ENCODE peak calls at places on chromosomes 16 and 17, in nine cellular contexts. One of them, this sample, is unnamed. For H3K4me1, the result is how much of the 10 kb centered on the place peaks cover.

GRCh38 chr17:66952031-66952524 is 12.4 kb upstream of the CACNG4 start:
- DNase-seq in spleen: no peak
- DNase-seq in adrenal gland: peak
- DNase-seq in A549: peak
- DNase-seq in uterus: peak
- DNase-seq in tibial nerve: no peak
- DNase-seq in GM12878: no peak
- DNase-seq in IMR-90: peak
- DNase-seq in transverse colon: peak
- DNase-seq in this sample: peak

GRCh38 chr16:69100046-69100765 is 5.2 kb upstream of the HAS3 start:
- DNase-seq in uterus: no peak
- DNase-seq in GM12878: no peak
- DNase-seq in adrenal gland: no peak
- DNase-seq in tibial nerve: no peak
- DNase-seq in spleen: no peak
- DNase-seq in transverse colon: no peak
- DNase-seq in IMR-90: no peak
- DNase-seq in A549: no peak
- DNase-seq in this sample: no peak

GRCh38 chr17:39739020-39739884 is 1.5 kb downstream of the GRB7 start:
- DNase-seq in IMR-90: no peak
- DNase-seq in adrenal gland: peak
- DNase-seq in GM12878: no peak
- DNase-seq in tibial nerve: no peak
- DNase-seq in A549: peak
- DNase-seq in spleen: peak
- DNase-seq in transverse colon: peak
- DNase-seq in uterus: peak
- DNase-seq in this sample: peak

GRCh38 chr16:3281222-3281621 is 2.1 kb upstream of the ZNF263 start:
- DNase-seq in IMR-90: no peak
- DNase-seq in A549: no peak
- DNase-seq in tibial nerve: no peak
- DNase-seq in GM12878: no peak
- DNase-seq in spleen: no peak
- DNase-seq in transverse colon: no peak
- DNase-seq in uterus: no peak
- DNase-seq in adrenal gland: no peak
- DNase-seq in this sample: no peak

GRCh38 chr16:5735444-5735843 is 637.8 kb upstream of the EEF2KMT start:
- DNase-seq in GM12878: no peak
- DNase-seq in IMR-90: no peak
- DNase-seq in tibial nerve: no peak
- DNase-seq in spleen: no peak
- DNase-seq in uterus: no peak
- DNase-seq in A549: no peak
- DNase-seq in transverse colon: no peak
- DNase-seq in adrenal gland: no peak
- DNase-seq in this sample: no peak

GRCh38 chr17:42878924-42879595 is 21.5 kb upstream of the G6PC1 start:
- DNase-seq in spleen: no peak
- DNase-seq in transverse colon: no peak
- DNase-seq in IMR-90: no peak
- DNase-seq in adrenal gland: no peak
- DNase-seq in A549: no peak
- DNase-seq in tibial nerve: no peak
- DNase-seq in GM12878: no peak
- DNase-seq in uterus: no peak
- DNase-seq in this sample: no peak

GRCh38 chr16:4260360-4260759 is 12.5 kb downstream of the TFAP4 start:
- DNase-seq in adrenal gland: no peak
- DNase-seq in IMR-90: no peak
- DNase-seq in transverse colon: peak
- DNase-seq in A549: no peak
- DNase-seq in GM12878: no peak
- DNase-seq in uterus: no peak
- DNase-seq in spleen: no peak
- DNase-seq in tibial nerve: no peak
- DNase-seq in this sample: peak

GRCh38 chr16:1486551-1487390 is 2.0 kb downstream of the PTX4 start:
- DNase-seq in transverse colon: no peak
- DNase-seq in IMR-90: no peak
- DNase-seq in adrenal gland: no peak
- DNase-seq in GM12878: no peak
- DNase-seq in tibial nerve: no peak
- DNase-seq in uterus: no peak
- DNase-seq in A549: no peak
- DNase-seq in spleen: no peak
- DNase-seq in this sample: no peak

GRCh38 chr17:81090361-81091133 is 55.6 kb downstream of the BAIAP2 start:
- DNase-seq in spleen: peak
- DNase-seq in IMR-90: no peak
- DNase-seq in A549: peak
- DNase-seq in tibial nerve: peak
- DNase-seq in adrenal gland: peak
- DNase-seq in GM12878: no peak
- DNase-seq in transverse colon: peak
- DNase-seq in uterus: no peak
- DNase-seq in this sample: peak

GRCh38 chr17:14340968-14341412 is 40.1 kb downstream of the HS3ST3B1 start:
- DNase-seq in uterus: no peak
- DNase-seq in A549: no peak
- DNase-seq in tibial nerve: no peak
- DNase-seq in transverse colon: no peak
- DNase-seq in GM12878: no peak
- DNase-seq in IMR-90: no peak
- DNase-seq in adrenal gland: no peak
- DNase-seq in spleen: no peak
- DNase-seq in this sample: no peak

GRCh38 chr16:11374255-11374654 is 29.0 kb downstream of the RMI2 start:
- DNase-seq in GM12878: no peak
- DNase-seq in spleen: no peak
- DNase-seq in tibial nerve: no peak
- DNase-seq in uterus: no peak
- DNase-seq in IMR-90: no peak
- DNase-seq in transverse colon: no peak
- DNase-seq in A549: no peak
- DNase-seq in adrenal gland: no peak
- DNase-seq in this sample: no peak
- H3K4me1 ChIP-seq in GM12878: under half
- H3K4me1 ChIP-seq in spleen: under half
- H3K4me1 ChIP-seq in tibial nerve: under half
- H3K4me1 ChIP-seq in uterus: under half
- H3K4me1 ChIP-seq in IMR-90: under half
- H3K4me1 ChIP-seq in transverse colon: under half
- H3K4me1 ChIP-seq in A549: under half
- H3K4me1 ChIP-seq in adrenal gland: under half
- H3K4me1 ChIP-seq in this sample: under half

DNA sequence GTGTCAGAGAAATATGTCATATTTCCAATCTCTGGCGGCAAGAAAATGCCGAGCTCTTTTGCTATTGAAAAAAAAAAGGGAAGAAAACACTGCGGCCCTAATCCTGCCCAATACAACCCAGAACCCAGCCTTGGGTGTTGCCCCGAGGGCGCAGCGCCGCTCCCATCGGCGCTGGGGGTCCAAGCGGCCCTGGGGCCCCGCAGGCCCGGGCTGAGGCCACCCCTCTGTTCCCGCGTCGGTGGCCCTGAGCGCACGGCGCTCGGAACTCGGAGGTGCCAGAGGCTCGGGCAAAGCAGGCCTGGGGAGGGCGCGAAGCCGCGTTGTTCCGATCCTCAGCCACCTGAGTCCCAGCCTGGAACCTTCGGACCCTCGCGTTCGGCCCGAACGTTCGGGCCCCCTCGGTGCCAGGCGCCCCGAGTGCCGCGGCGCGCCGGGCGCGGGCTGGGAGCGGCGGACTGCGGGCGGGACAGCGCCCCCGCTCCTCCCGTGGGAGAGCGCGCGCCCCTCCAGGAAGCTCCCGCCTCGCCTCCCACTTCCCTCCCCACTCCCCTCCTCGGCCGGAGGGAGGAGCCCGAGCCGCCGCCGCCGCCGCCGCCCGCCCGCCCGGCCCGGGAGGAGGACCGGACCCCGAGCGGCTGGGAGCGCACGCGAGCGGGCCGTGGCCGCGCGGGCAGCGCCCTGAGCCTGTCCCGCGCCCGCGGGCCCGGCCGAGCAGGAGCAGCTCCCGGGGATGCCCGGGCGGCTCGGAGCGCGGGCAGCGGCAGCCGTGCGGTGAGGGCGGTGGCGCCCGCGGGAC is at the start of gene CPNE2:
- DNase-seq in IMR-90: peak
- DNase-seq in transverse colon: peak
- DNase-seq in tibial nerve: no peak
- DNase-seq in uterus: peak
- DNase-seq in spleen: peak
- DNase-seq in GM12878: no peak
- DNase-seq in adrenal gland: peak
- DNase-seq in A549: peak
- DNase-seq in this sample: peak
- TF ChIP-seq POLR2A in IMR-90: no peak
- TF ChIP-seq POLR2A in transverse colon: peak
- TF ChIP-seq POLR2A in tibial nerve: peak
- TF ChIP-seq POLR2A in uterus: peak
- TF ChIP-seq POLR2A in spleen: no peak
- TF ChIP-seq POLR2A in GM12878: no peak
- TF ChIP-seq POLR2A in adrenal gland: peak
- TF ChIP-seq POLR2A in A549: peak
- TF ChIP-seq POLR2A in this sample: no peak

DNA sequence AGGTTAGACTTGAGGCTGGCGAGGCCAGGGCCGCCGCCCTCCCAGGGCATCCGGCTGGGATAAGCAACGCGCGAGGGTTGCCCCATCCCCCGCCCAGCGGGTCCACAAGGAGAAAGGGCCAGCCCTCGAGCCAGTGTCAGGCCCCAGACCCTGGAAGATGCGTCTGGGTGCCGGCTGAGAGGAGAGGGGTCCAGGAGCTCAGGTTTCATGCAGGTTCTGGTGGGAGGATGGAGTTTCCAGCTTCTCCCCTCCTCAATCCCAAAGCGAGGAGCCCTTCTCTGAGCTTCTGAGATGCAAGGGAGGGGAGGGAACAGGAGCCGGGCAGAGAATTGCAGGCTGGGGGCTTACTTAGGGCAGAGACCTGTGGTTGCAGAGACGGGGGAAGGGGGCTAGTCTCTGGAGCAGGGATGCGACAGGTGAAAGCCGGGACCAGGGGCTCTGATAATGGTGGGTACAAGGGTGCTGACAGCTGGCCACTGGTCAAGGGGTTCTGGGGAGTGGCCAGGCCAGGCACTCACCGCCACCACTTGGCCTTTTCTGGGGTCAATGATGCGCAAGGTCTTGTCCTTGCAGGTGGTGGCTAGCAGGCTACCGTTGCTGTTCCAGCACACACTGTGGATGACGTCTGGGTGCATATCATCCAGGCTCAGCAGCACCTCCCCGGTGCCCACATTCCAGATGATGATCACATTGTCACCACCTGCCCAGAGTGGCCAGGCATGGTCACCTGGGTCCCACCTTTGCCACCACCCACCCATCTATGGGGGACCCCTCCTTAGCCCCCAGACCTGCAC is 4.2 kb downstream of the CORO6 start:
- DNase-seq in tibial nerve: no peak
- DNase-seq in IMR-90: no peak
- DNase-seq in adrenal gland: no peak
- DNase-seq in transverse colon: no peak
- DNase-seq in spleen: no peak
- DNase-seq in uterus: no peak
- DNase-seq in A549: no peak
- DNase-seq in GM12878: no peak
- DNase-seq in this sample: no peak
- H3K4me1 ChIP-seq in tibial nerve: half or more
- H3K4me1 ChIP-seq in IMR-90: under half
- H3K4me1 ChIP-seq in adrenal gland: under half
- H3K4me1 ChIP-seq in transverse colon: half or more
- H3K4me1 ChIP-seq in spleen: half or more
- H3K4me1 ChIP-seq in uterus: under half
- H3K4me1 ChIP-seq in A549: half or more
- H3K4me1 ChIP-seq in GM12878: under half
- H3K4me1 ChIP-seq in this sample: half or more

DNA sequence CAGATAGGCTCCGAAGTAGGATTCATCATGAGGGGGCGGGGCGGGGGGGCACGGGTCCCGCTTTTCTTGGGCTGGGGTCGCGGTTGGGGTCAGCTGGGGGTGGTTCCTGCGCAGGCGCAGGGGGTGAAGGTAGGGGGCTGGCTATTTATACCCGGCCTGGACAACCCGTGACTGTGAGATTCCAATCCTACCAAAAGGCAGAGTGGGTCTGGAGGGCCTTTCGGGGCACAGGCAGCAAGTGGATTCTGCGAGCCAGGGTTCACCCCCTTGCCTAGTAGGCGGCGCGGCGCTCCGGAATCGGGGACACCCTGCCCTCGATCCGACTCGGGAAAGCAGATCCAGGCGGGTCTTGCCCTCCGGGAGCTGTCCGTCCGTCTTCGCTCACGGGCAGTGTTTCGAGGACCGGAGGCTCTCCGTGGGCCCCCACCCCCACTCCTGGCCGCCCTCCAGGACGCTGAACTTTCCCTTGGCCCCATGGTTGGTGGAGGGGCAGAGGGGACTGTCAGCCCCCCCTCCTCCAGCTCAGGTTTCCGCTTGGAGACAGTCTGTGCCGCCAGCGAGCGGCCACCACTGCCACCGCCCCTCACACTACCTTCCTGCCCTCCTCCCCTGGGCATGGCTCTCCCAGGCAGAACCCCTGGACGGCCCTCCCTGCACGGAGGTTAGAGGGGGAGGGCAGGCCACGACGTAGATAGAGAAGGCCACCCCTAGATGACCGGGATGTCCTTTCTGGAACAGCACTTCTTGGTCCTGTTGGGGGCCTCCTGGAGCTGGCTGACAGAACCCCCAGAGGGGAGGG is 634 bp downstream of the SLC2A4 start:
- DNase-seq in tibial nerve: no peak
- DNase-seq in A549: no peak
- DNase-seq in uterus: peak
- DNase-seq in adrenal gland: peak
- DNase-seq in IMR-90: no peak
- DNase-seq in spleen: peak
- DNase-seq in GM12878: no peak
- DNase-seq in transverse colon: no peak
- DNase-seq in this sample: no peak
- TF ChIP-seq POLR2A in tibial nerve: no peak
- TF ChIP-seq POLR2A in A549: no peak
- TF ChIP-seq POLR2A in uterus: no peak
- TF ChIP-seq POLR2A in adrenal gland: no peak
- TF ChIP-seq POLR2A in IMR-90: no peak
- TF ChIP-seq POLR2A in spleen: no peak
- TF ChIP-seq POLR2A in GM12878: no peak
- TF ChIP-seq POLR2A in transverse colon: no peak
- TF ChIP-seq POLR2A in this sample: no peak

GRCh38 chr17:76264755-76265623 is at the start of gene UBALD2:
- DNase-seq in transverse colon: peak
- DNase-seq in IMR-90: peak
- DNase-seq in uterus: peak
- DNase-seq in spleen: peak
- DNase-seq in GM12878: peak
- DNase-seq in adrenal gland: peak
- DNase-seq in A549: peak
- DNase-seq in tibial nerve: peak
- DNase-seq in this sample: peak
- H3K4me1 ChIP-seq in transverse colon: half or more
- H3K4me1 ChIP-seq in IMR-90: under half
- H3K4me1 ChIP-seq in uterus: under half
- H3K4me1 ChIP-seq in spleen: half or more
- H3K4me1 ChIP-seq in GM12878: half or more
- H3K4me1 ChIP-seq in adrenal gland: under half
- H3K4me1 ChIP-seq in A549: under half
- H3K4me1 ChIP-seq in tibial nerve: half or more
- H3K4me1 ChIP-seq in this sample: half or more

This sample was measured in stomach.